ENCODE peak calls at places on chromosome 14, in four cellular contexts. One of them, this sample, is unnamed.

GRCh38 chr14:63454863-63455622 is 88.1 kb downstream of the PPP2R5E start:
- DNase-seq in GM12878: no peak
- DNase-seq in spleen: no peak
- DNase-seq in upper lobe of left lung: peak; percentile 57
- DNase-seq in this sample: no peak

GRCh38 chr14:104223810-104224515 is 85.6 kb downstream of the KIF26A start:
- DNase-seq in GM12878: no peak
- DNase-seq in spleen: peak; percentile 14
- DNase-seq in upper lobe of left lung: no peak
- DNase-seq in this sample: no peak

GRCh38 chr14:35335388-35336092 is 43.4 kb downstream of the PSMA6 start:
- DNase-seq in GM12878: no peak
- DNase-seq in spleen: no peak
- DNase-seq in upper lobe of left lung: peak; percentile 73
- DNase-seq in this sample: no peak

GRCh38 chr14:26395726-26396125 is 202.1 kb downstream of the NOVA1 start:
- DNase-seq in GM12878: no peak
- DNase-seq in spleen: no peak
- DNase-seq in upper lobe of left lung: no peak
- DNase-seq in this sample: no peak

GRCh38 chr14:20477211-20477876 is 8.1 kb downstream of the PNP start:
- DNase-seq in GM12878: no peak
- DNase-seq in spleen: no peak
- DNase-seq in upper lobe of left lung: peak; percentile 73
- DNase-seq in this sample: no peak

GRCh38 chr14:30345511-30345910 is 213.4 kb upstream of the G2E3 start:
- DNase-seq in GM12878: no peak
- DNase-seq in spleen: no peak
- DNase-seq in upper lobe of left lung: no peak
- DNase-seq in this sample: no peak

GRCh38 chr14:50667491-50668007 is 557 bp downstream of the SAV1 start:
- DNase-seq in GM12878: no peak
- DNase-seq in spleen: no peak
- DNase-seq in upper lobe of left lung: peak; percentile 51
- DNase-seq in this sample: no peak

GRCh38 chr14:51442513-51443175 is 202.6 kb downstream of the TMX1 start:
- DNase-seq in GM12878: no peak
- DNase-seq in spleen: no peak
- DNase-seq in upper lobe of left lung: no peak
- DNase-seq in this sample: peak; percentile 83

GRCh38 chr14:35385042-35385839 is 19.3 kb downstream of the NFKBIA start:
- DNase-seq in GM12878: no peak
- DNase-seq in spleen: no peak
- DNase-seq in upper lobe of left lung: no peak
- DNase-seq in this sample: peak; percentile 96

GRCh38 chr14:31320216-31320615 is 100.1 kb downstream of the HEATR5A start:
- DNase-seq in GM12878: no peak
- DNase-seq in spleen: no peak
- DNase-seq in upper lobe of left lung: no peak
- DNase-seq in this sample: no peak

GRCh38 chr14:105485720-105486332 is 860 bp upstream of the CRIP1 start:
- DNase-seq in GM12878: no peak
- DNase-seq in spleen: no peak
- DNase-seq in upper lobe of left lung: no peak
- DNase-seq in this sample: no peak

GRCh38 chr14:76923422-76924362 is 97.5 kb downstream of the LRRC74A start:
- DNase-seq in GM12878: no peak
- DNase-seq in spleen: no peak
- DNase-seq in upper lobe of left lung: no peak
- DNase-seq in this sample: no peak

GRCh38 chr14:100536721-100537700 is 50.2 kb downstream of the BEGAIN start:
- DNase-seq in GM12878: no peak
- DNase-seq in spleen: peak; percentile 41
- DNase-seq in upper lobe of left lung: no peak
- DNase-seq in this sample: no peak

GRCh38 chr14:99516156-99517045 is 35.2 kb downstream of the CCNK start:
- DNase-seq in GM12878: no peak
- DNase-seq in spleen: peak; percentile 77
- DNase-seq in upper lobe of left lung: peak; percentile 20
- DNase-seq in this sample: no peak

GRCh38 chr14:97707603-97708002 is 910.4 kb downstream of the VRK1 start:
- DNase-seq in GM12878: peak; percentile 40
- DNase-seq in spleen: no peak
- DNase-seq in upper lobe of left lung: no peak
- DNase-seq in this sample: peak; percentile 39

GRCh38 chr14:32932302-32932920 is 6.3 kb upstream of the NPAS3 start:
- DNase-seq in GM12878: no peak
- DNase-seq in spleen: no peak
- DNase-seq in upper lobe of left lung: no peak
- DNase-seq in this sample: no peak

GRCh38 chr14:35932659-35933159 is 106.6 kb downstream of the BRMS1L start:
- DNase-seq in GM12878: peak; percentile 47
- DNase-seq in spleen: no peak
- DNase-seq in upper lobe of left lung: no peak
- DNase-seq in this sample: no peak

GRCh38 chr14:35331605-35332516 is 39.7 kb downstream of the PSMA6 start:
- DNase-seq in GM12878: no peak
- DNase-seq in spleen: no peak
- DNase-seq in upper lobe of left lung: peak; percentile 93
- DNase-seq in this sample: no peak

GRCh38 chr14:52701223-52701622 is 5.8 kb upstream of the PSMC6 start:
- DNase-seq in GM12878: no peak
- DNase-seq in spleen: no peak
- DNase-seq in upper lobe of left lung: no peak
- DNase-seq in this sample: no peak

GRCh38 chr14:68659021-68659931 is 133.6 kb downstream of the ZFP36L1 start:
- DNase-seq in GM12878: no peak
- DNase-seq in spleen: no peak
- DNase-seq in upper lobe of left lung: no peak
- DNase-seq in this sample: no peak

GRCh38 chr14:21039059-21039422 is 3.1 kb upstream of the RNASE7 start:
- DNase-seq in GM12878: no peak
- DNase-seq in spleen: peak; percentile 78
- DNase-seq in upper lobe of left lung: peak; percentile 59
- DNase-seq in this sample: peak; percentile 94

GRCh38 chr14:87756661-87757060 is 236.3 kb downstream of the GALC start:
- DNase-seq in GM12878: no peak
- DNase-seq in spleen: no peak
- DNase-seq in upper lobe of left lung: no peak
- DNase-seq in this sample: no peak

GRCh38 chr14:37253905-37254304 is 56.2 kb downstream of the MIPOL1 start:
- DNase-seq in GM12878: no peak
- DNase-seq in spleen: no peak
- DNase-seq in upper lobe of left lung: no peak
- DNase-seq in this sample: no peak

GRCh38 chr14:39492267-39492666 is 60.0 kb upstream of the FBXO33 start:
- DNase-seq in GM12878: no peak
- DNase-seq in spleen: no peak
- DNase-seq in upper lobe of left lung: no peak
- DNase-seq in this sample: no peak

DNA sequence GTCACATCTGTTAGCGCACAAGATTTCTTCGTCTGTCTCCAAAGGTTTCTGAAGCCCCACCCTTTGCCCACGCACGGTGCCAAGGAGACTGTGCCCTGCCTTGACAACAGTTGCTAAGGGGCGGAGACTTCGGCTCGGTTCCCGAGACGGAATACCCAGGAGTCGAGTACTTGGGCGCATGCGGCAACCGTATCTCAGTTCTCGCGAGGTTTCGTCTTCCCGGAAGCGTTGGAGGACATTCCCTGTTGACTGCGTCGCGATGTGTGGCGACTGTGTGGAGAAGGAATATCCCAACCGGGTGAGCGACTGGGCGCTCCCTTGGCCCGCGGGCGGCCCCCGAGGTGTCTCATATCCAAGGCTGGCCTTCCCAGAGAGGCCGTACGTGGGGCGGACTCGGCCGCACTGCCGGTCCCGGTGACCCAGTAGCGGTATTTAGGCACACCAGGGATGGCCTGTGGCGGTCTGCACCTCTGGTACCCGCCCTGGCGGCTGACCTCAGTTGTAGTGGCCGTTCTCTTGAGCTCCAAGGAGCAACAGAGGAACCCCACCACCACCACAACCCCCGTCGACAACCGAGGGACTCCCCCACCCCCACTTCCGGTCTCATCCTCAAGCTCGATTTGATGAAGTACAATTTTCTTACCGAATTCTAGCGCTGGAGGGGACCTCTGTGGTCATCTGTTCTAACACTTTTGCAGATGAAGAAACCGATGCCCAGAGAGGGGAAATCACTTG is at the start of gene CHURC1:
- DNase-seq in GM12878: peak; percentile 93
- DNase-seq in spleen: peak; percentile 98
- DNase-seq in upper lobe of left lung: peak; percentile 99
- DNase-seq in this sample: peak; percentile 100
- TF ChIP-seq POLR2A in GM12878: peak; percentile 96
- TF ChIP-seq POLR2A in spleen: no peak
- TF ChIP-seq POLR2A in upper lobe of left lung: peak; percentile 91
- TF ChIP-seq POLR2A in this sample: peak; percentile 88

GRCh38 chr14:91060472-91061308 is at the start of gene RPS6KA5:
- DNase-seq in GM12878: peak; percentile 100
- DNase-seq in spleen: peak; percentile 100
- DNase-seq in upper lobe of left lung: peak; percentile 100
- DNase-seq in this sample: peak; percentile 100
- TF ChIP-seq CTCF in GM12878: no peak
- TF ChIP-seq CTCF in spleen: peak; percentile 12
- TF ChIP-seq CTCF in upper lobe of left lung: peak; percentile 78
- TF ChIP-seq CTCF in this sample: peak; percentile 13

GRCh38 chr14:101891471-101891870 is 72.9 kb upstream of the DYNC1H1 start:
- DNase-seq in GM12878: no peak
- DNase-seq in spleen: peak; percentile 59
- DNase-seq in upper lobe of left lung: no peak
- DNase-seq in this sample: no peak

GRCh38 chr14:101888182-101888581 is 76.2 kb upstream of the DYNC1H1 start:
- DNase-seq in GM12878: no peak
- DNase-seq in spleen: peak; percentile 15
- DNase-seq in upper lobe of left lung: no peak
- DNase-seq in this sample: no peak

GRCh38 chr14:101889898-101890297 is 74.5 kb upstream of the DYNC1H1 start:
- DNase-seq in GM12878: no peak
- DNase-seq in spleen: no peak
- DNase-seq in upper lobe of left lung: no peak
- DNase-seq in this sample: no peak

GRCh38 chr14:101887219-101887618 is 77.2 kb upstream of the DYNC1H1 start:
- DNase-seq in GM12878: no peak
- DNase-seq in spleen: peak; percentile 53
- DNase-seq in upper lobe of left lung: no peak
- DNase-seq in this sample: no peak

DNA sequence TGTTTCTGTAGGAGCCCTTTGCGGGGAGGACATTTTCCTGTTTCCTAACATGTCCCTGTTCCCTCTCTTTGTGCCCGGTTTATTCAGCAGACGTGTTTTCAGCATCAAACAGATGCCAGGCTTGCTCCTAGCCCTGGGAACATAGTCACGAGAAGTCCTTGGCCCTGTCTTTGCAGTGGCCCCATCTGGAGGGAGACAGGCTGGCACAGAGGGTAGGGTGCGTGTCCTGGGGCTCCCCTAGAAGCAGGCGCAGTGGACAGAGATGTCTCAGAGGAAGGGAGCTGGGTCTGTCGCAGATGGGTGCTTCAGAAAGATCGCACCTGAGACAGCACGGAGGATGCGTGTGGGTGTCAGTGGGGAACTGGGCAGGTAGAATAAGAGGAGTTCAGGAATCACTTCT is 75.0 kb upstream of the DYNC1H1 start:
- DNase-seq in GM12878: no peak
- DNase-seq in spleen: peak; percentile 53
- DNase-seq in upper lobe of left lung: no peak
- DNase-seq in this sample: no peak
- TF ChIP-seq POLR2AphosphoS5 in GM12878: no peak
- TF ChIP-seq POLR2AphosphoS5 in spleen: no peak
- TF ChIP-seq POLR2AphosphoS5 in upper lobe of left lung: no peak
- TF ChIP-seq POLR2AphosphoS5 in this sample: no peak

DNA sequence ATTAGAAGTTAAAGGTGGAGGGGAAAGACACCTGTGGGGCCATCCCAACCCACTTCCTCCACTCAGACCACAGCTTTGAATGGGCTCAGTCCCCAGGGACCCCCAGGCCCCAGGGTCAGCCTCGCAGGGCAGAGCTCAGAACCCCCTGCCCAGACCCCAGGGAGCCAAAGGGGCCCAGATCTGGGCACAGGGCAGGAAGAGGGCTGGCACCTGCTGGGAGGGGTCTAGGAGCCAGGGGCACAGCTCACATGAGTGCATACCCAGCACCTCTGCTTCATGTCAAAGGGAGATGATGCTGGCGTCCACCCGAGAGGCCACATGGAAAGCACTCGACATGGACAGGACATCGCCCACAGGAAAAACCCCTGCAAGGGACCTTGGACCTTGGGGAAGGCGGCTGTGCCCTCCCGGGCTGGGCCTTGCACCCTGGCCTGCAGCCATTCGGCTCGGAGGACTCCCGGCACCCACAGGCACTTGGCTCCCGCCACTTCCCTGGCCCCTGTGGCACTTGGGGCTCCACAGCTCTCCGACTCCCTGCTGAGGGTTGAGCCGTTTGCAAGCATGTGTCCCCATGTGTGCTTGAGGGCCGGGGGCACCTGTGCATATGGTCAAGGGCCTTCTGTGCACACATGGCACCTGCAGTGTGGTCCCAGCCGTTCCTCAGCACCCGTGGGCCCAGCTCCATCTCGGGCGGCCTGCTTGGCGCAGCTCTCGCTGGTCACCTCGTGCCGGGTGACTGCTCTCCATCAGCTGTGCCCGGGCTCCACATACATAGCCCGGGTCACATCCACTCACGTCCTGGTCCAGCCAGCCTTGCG is 7.8 kb upstream of the AMN start:
- DNase-seq in GM12878: no peak
- DNase-seq in spleen: no peak
- DNase-seq in upper lobe of left lung: no peak
- DNase-seq in this sample: no peak
- TF ChIP-seq POLR2A in GM12878: peak; percentile 68
- TF ChIP-seq POLR2A in spleen: no peak
- TF ChIP-seq POLR2A in upper lobe of left lung: no peak
- TF ChIP-seq POLR2A in this sample: no peak

GRCh38 chr14:22613736-22614239 is 15.7 kb downstream of the ABHD4 start:
- DNase-seq in GM12878: no peak
- DNase-seq in spleen: no peak
- DNase-seq in upper lobe of left lung: no peak
- DNase-seq in this sample: no peak

GRCh38 chr14:22614240-22614799 is 16.2 kb downstream of the ABHD4 start:
- DNase-seq in GM12878: no peak
- DNase-seq in spleen: no peak
- DNase-seq in upper lobe of left lung: no peak
- DNase-seq in this sample: no peak

GRCh38 chr14:22610931-22611330 is 12.8 kb downstream of the ABHD4 start:
- DNase-seq in GM12878: no peak
- DNase-seq in spleen: no peak
- DNase-seq in upper lobe of left lung: peak; percentile 62
- DNase-seq in this sample: no peak

GRCh38 chr14:22607291-22607690 is 9.2 kb downstream of the ABHD4 start:
- DNase-seq in GM12878: no peak
- DNase-seq in spleen: no peak
- DNase-seq in upper lobe of left lung: no peak
- DNase-seq in this sample: no peak

GRCh38 chr14:22613091-22613695 is 15.1 kb downstream of the ABHD4 start:
- DNase-seq in GM12878: no peak
- DNase-seq in spleen: no peak
- DNase-seq in upper lobe of left lung: no peak
- DNase-seq in this sample: no peak
- TF ChIP-seq CTCF in GM12878: no peak
- TF ChIP-seq CTCF in spleen: no peak
- TF ChIP-seq CTCF in upper lobe of left lung: no peak
- TF ChIP-seq CTCF in this sample: no peak

GRCh38 chr14:65277027-65277426 is 135.5 kb upstream of the FUT8 start:
- DNase-seq in GM12878: no peak
- DNase-seq in spleen: no peak
- DNase-seq in upper lobe of left lung: no peak
- DNase-seq in this sample: no peak
- TF ChIP-seq POLR2AphosphoS5 in GM12878: no peak
- TF ChIP-seq POLR2AphosphoS5 in spleen: no peak
- TF ChIP-seq POLR2AphosphoS5 in upper lobe of left lung: no peak
- TF ChIP-seq POLR2AphosphoS5 in this sample: no peak